ENCODE peak calls at places on chromosomes 4 and X, in ten cellular contexts. F is NCI-H1930, W is germinal center, R is HEK293T, C is amygdala, D is NCI-H1694 treated with DMSO at 0.1 percent for 48 hours, N is iPS-NIHi11, S is NCI-H1092, B is head of caudate nucleus, A is epithelial cell of esophagus. U is an unnamed sample.

GRCh38 chr4:32661229-32661628 is 1941.1 kb downstream of the PCDH7 start:
- DNase-seq in B (no peak), N (no peak), W (no peak), D (no peak), A (no peak), F (no peak), R (no peak), C (no peak), S (no peak), U (no peak)

GRCh38 chrX:74449322-74449936 is 28.1 kb downstream of the SLC16A2 start:
- DNase-seq in D (no peak), C (no peak), B (no peak), S (no peak), A (peak), W (no peak), F (no peak), R (no peak), N (no peak), U (no peak)

GRCh38 chrX:9942086-9942485 is 25.1 kb upstream of the CLDN34 start:
- DNase-seq in B (no peak), W (no peak), N (no peak), C (no peak), A (no peak), S (no peak), R (no peak), D (no peak), F (no peak), U (no peak)

GRCh38 chrX:68931345-68931744 is 102.5 kb downstream of the EFNB1 start:
- DNase-seq in N (no peak), S (no peak), D (no peak), B (no peak), F (no peak), A (no peak), R (no peak), C (no peak), W (no peak), U (no peak)

GRCh38 chrX:2395261-2395850 is 105.4 kb downstream of the DHRSX start:
- DNase-seq in R (no peak), S (no peak), B (no peak), D (no peak), W (no peak), A (no peak), C (no peak), N (no peak), F (no peak), U (no peak)

GRCh38 chrX:53437211-53437610 is 3.0 kb upstream of the HSD17B10 start:
- DNase-seq in N (no peak), F (no peak), B (no peak), W (no peak), D (no peak), A (no peak), S (no peak), R (no peak), C (no peak), U (no peak)

GRCh38 chrX:20224814-20225487 is 41.8 kb downstream of the RPS6KA3 start:
- DNase-seq in N (no peak), F (no peak), C (no peak), S (no peak), A (peak), W (no peak), D (no peak), B (no peak), R (no peak), U (no peak)

GRCh38 chr4:145868637-145869409 is 69.8 kb downstream of the ZNF827 start:
- DNase-seq in B (no peak), A (no peak), D (peak), R (no peak), S (no peak), N (no peak), F (no peak), C (no peak), W (peak), U (no peak)

GRCh38 chr4:24655971-24656370 is 71.6 kb upstream of the DHX15 start:
- DNase-seq in B (no peak), C (no peak), S (no peak), F (no peak), N (peak), W (no peak), D (no peak), A (no peak), R (peak), U (no peak)

GRCh38 chr4:105601406-105601805 is 49.0 kb downstream of the ARHGEF38 start:
- DNase-seq in D (no peak), C (no peak), R (no peak), B (no peak), F (no peak), S (no peak), W (no peak), N (no peak), A (no peak), U (no peak)

GRCh38 chr4:179465131-179465797 is 2023.0 kb upstream of the AGA start:
- DNase-seq in S (no peak), W (no peak), N (peak), A (peak), C (no peak), B (no peak), D (no peak), F (no peak), R (no peak), U (no peak)

GRCh38 chr4:30429813-30430466 is 290.2 kb upstream of the PCDH7 start:
- DNase-seq in S (no peak), R (no peak), B (no peak), W (no peak), N (no peak), C (no peak), A (peak), F (no peak), D (no peak), U (no peak)

GRCh38 chrX:13101439-13102139 is 57.2 kb upstream of the FAM9C start:
- DNase-seq in S (no peak), R (peak), F (no peak), D (no peak), C (no peak), B (no peak), W (no peak), N (peak), A (peak), U (no peak)

GRCh38 chr4:169861592-169861991 is 103.8 kb upstream of the HPF1 start:
- DNase-seq in S (no peak), A (no peak), R (no peak), N (no peak), C (no peak), B (no peak), F (no peak), D (no peak), W (no peak), U (no peak)

GRCh38 chrX:40964633-40965586 is 120.3 kb upstream of the USP9X start:
- DNase-seq in R (no peak), B (no peak), D (no peak), F (no peak), W (no peak), A (peak), C (no peak), N (no peak), S (no peak), U (no peak)

GRCh38 chr4:2399631-2400190 is 18.7 kb downstream of the ZFYVE28 start:
- DNase-seq in F (no peak), S (no peak), N (no peak), B (no peak), R (no peak), C (no peak), D (no peak), A (no peak), W (no peak), U (no peak)